ENCODE peak calls at places on chromosomes 6 and 20, in four cellular contexts. R, I, A and O are unnamed samples.
A peak's percentile ranks its signal among the peaks of the same experiment; 100 is the strongest.

GRCh38 chr6:22204153-22204552 is 92.7 kb downstream of the PRL start:
- DNase-seq in R (no peak), I (no peak), A (no peak), O (no peak)

GRCh38 chr6:160500639-160501038 is 152.5 kb downstream of the SLC22A3 start:
- DNase-seq in R (no peak), I (no peak), A (no peak), O (no peak)

GRCh38 chr6:169070506-169071176 is 183.0 kb downstream of the THBS2 start:
- DNase-seq in R (peak; percentile 91), I (no peak), A (peak; percentile 100), O (peak; percentile 83)

GRCh38 chr20:40695214-40695613 is 6.2 kb upstream of the MAFB start:
- DNase-seq in R (no peak), I (no peak), A (no peak), O (no peak)

GRCh38 chr6:36685926-36686667 is 7.6 kb downstream of the CDKN1A start:
- DNase-seq in R (no peak), I (no peak), A (no peak), O (no peak)

GRCh38 chr6:43185391-43185790 is 3.4 kb downstream of the CUL9 start:
- DNase-seq in R (no peak), I (no peak), A (no peak), O (no peak)

GRCh38 chr20:49455691-49456090 is 26.8 kb downstream of the KCNB1 start:
- DNase-seq in R (no peak), I (no peak), A (no peak), O (no peak)

GRCh38 chr6:11766589-11767450 is 11.8 kb downstream of the ADTRP start:
- DNase-seq in R (no peak), I (no peak), A (peak; percentile 99), O (no peak)

GRCh38 chr6:43972915-43973304 is 154.3 kb downstream of the MRPL14 start:
- DNase-seq in R (peak; percentile 52), I (no peak), A (peak; percentile 83), O (peak; percentile 46)

GRCh38 chr20:24739751-24740150 is 209.3 kb upstream of the CST7 start:
- DNase-seq in R (no peak), I (no peak), A (no peak), O (no peak)

GRCh38 chr6:155448823-155449789 is 6.5 kb downstream of the NOX3 start:
- DNase-seq in R (no peak), I (no peak), A (peak; percentile 19), O (no peak)

GRCh38 chr6:118580585-118581419 is 32.7 kb downstream of the PLN start:
- DNase-seq in R (no peak), I (peak; percentile 39), A (peak; percentile 73), O (no peak)

GRCh38 chr6:106972500-106972899 is 2.0 kb downstream of the CD24 start:
- DNase-seq in R (no peak), I (no peak), A (peak; percentile 6), O (no peak)

GRCh38 chr6:7004581-7005297 is 103.0 kb upstream of the RREB1 start:
- DNase-seq in R (no peak), I (no peak), A (no peak), O (no peak)

GRCh38 chr20:16472045-16472872 is 101.0 kb downstream of the KIF16B start:
- DNase-seq in R (no peak), I (peak; percentile 38), A (peak; percentile 49), O (no peak)

GRCh38 chr6:161233986-161234620 is 39.8 kb downstream of the AGPAT4 start:
- DNase-seq in R (no peak), I (no peak), A (peak; percentile 90), O (no peak)

GRCh38 chr20:48722737-48723191 is 105.0 kb downstream of the PREX1 start:
- DNase-seq in R (peak; percentile 36), I (no peak), A (peak; percentile 19), O (peak; percentile 70)

GRCh38 chr6:143325379-143326140 is 124.9 kb downstream of the ADAT2 start:
- DNase-seq in R (no peak), I (no peak), A (peak; percentile 69), O (no peak)

GRCh38 chr6:134029495-134030455 is 22.6 kb downstream of the SLC2A12 start:
- DNase-seq in R (no peak), I (peak; percentile 19), A (no peak), O (no peak)

GRCh38 chr6:108492131-108492766 is 68.5 kb upstream of the FOXO3 start:
- DNase-seq in R (no peak), I (peak; percentile 11), A (peak; percentile 36), O (no peak)

GRCh38 chr20:59816146-59816743 is 117.2 kb downstream of the SYCP2 start:
- DNase-seq in R (no peak), I (no peak), A (no peak), O (no peak)
- H3K9me3 ChIP-seq in R (no peaks in the 10 kb centered on the region), I (no peaks in the 10 kb centered on the region), A (peaks cover 6% of the 10 kb centered on the region), O (no peaks in the 10 kb centered on the region)

GRCh38 chr6:18820725-18821124 is 433.6 kb downstream of the RNF144B start:
- DNase-seq in R (no peak), I (no peak), A (no peak), O (no peak)

GRCh38 chr6:18823782-18824386 is 436.7 kb downstream of the RNF144B start:
- DNase-seq in R (no peak), I (peak; percentile 61), A (peak; percentile 0), O (no peak)
- H3K9me3 ChIP-seq in R (peaks cover 8% of the 10 kb centered on the region), I (peaks cover 4% of the 10 kb centered on the region), A (peaks cover 12% of the 10 kb centered on the region), O (peaks cover 21% of the 10 kb centered on the region)

DNA sequence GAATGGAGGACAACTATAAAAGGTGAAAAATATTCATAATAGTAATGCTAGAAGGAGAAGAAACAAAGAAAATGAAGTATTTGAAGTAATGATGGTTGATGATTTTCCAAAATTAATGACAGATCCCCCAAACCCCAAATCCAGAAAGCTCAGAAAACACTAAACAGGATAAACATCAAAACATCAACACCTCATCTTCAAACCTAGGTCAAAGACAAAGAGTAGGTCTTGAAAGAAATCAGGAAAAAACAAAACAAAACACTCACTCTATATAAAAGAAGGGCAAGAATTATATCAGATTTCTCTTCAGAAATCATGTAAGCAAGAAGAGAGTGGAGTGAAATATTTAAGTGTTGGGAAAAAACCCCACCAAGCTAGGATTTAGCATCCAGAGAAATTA is 38.7 kb downstream of the RANBP9 start:
- DNase-seq in R (no peak), I (no peak), A (no peak), O (no peak)
- H3K9me3 ChIP-seq in R (no peaks in the 10 kb centered on the region), I (peaks cover 13% of the 10 kb centered on the region), A (no peaks in the 10 kb centered on the region), O (peaks cover 6% of the 10 kb centered on the region)

DNA sequence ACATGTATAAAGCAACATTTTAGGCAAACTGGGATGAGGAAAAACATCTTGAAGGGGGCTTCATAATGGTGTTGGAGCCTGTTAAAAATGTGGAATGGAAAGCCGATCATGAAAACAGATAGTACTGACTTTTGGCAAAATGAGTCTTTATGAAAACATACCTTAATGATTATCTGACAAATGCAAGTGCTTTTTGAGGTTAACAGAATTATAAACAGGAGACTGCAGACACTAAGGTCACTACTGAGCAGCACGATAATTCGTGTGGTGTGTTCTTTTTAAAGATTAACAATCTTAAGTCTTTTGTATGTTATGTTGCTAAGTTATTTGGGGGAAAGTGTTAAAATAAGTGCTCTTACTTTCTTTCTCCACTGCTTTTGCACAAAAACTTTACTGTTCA is 73.0 kb downstream of the CDYL start:
- DNase-seq in R (no peak), I (no peak), A (peak; percentile 36), O (no peak)
- H3K9me3 ChIP-seq in R (no peaks in the 10 kb centered on the region), I (peaks cover under 1% of the 10 kb centered on the region), A (no peaks in the 10 kb centered on the region), O (peaks cover 7% of the 10 kb centered on the region)

GRCh38 chr6:75568100-75568499 is 33.6 kb upstream of the SENP6 start:
- DNase-seq in R (no peak), I (no peak), A (no peak), O (no peak)
- H3K9me3 ChIP-seq in R (no peaks in the 10 kb centered on the region), I (no peaks in the 10 kb centered on the region), A (peaks cover 6% of the 10 kb centered on the region), O (no peaks in the 10 kb centered on the region)

DNA sequence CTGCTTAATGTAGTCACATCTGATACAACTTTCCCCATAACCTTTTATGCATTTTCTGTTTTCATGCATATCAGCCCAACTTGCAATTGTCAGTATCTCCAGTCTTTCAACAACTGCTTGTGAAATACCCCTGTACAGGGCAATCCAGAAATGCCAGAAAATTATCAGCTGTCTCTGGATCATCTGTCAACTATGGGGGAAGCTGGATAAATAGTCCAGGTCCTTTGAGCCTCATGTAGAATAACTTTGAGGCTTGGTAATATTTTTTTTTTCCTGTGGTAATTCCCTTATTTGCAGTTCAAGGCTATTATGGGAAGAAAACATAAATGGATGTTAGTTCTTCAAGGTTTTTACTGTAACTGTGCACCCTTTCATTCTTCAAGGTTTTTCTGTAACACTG is 6.2 kb downstream of the DEFB125 start:
- DNase-seq in R (no peak), I (no peak), A (no peak), O (no peak)
- H3K9me3 ChIP-seq in R (no peaks in the 10 kb centered on the region), I (peaks cover 3% of the 10 kb centered on the region), A (peaks cover 3% of the 10 kb centered on the region), O (no peaks in the 10 kb centered on the region)

GRCh38 chr20:37456948-37457347 is 64.1 kb upstream of the NNAT start:
- DNase-seq in R (no peak), I (no peak), A (no peak), O (no peak)
- H3K9me3 ChIP-seq in R (peaks cover 12% of the 10 kb centered on the region), I (no peaks in the 10 kb centered on the region), A (peaks cover 5% of the 10 kb centered on the region), O (peaks cover 9% of the 10 kb centered on the region)